ENCODE peak calls at places on chromosomes 3 and 15, in six cellular contexts. One of them, this sample, is unnamed.
A peak's percentile ranks its signal among the peaks of the same experiment; 100 is the strongest.

GRCh38 chr3:193861036-193861435 is 268.0 kb downstream of the OPA1 start:
- DNase-seq in transverse colon: no peak
- DNase-seq in progenitor cell of endocrine pancreas: no peak
- DNase-seq in cardiac muscle cell: no peak
- DNase-seq in activated CD8-positive, alpha-beta T cell treated with anti-CD3 and anti-CD28 coated beads for 36 hours: no peak
- DNase-seq in brain microvascular endothelial cell: no peak
- DNase-seq in this sample: no peak

GRCh38 chr15:41943543-41944312 is 28.6 kb downstream of the EHD4 start:
- DNase-seq in transverse colon: no peak
- DNase-seq in activated CD8-positive, alpha-beta T cell treated with anti-CD3 and anti-CD28 coated beads for 36 hours: no peak
- DNase-seq in cardiac muscle cell: no peak
- DNase-seq in brain microvascular endothelial cell: no peak
- DNase-seq in progenitor cell of endocrine pancreas: no peak
- DNase-seq in this sample: no peak

GRCh38 chr15:92545996-92546395 is 109.6 kb downstream of the FAM174B start:
- DNase-seq in activated CD8-positive, alpha-beta T cell treated with anti-CD3 and anti-CD28 coated beads for 36 hours: no peak
- DNase-seq in progenitor cell of endocrine pancreas: no peak
- DNase-seq in transverse colon: no peak
- DNase-seq in cardiac muscle cell: no peak
- DNase-seq in brain microvascular endothelial cell: no peak
- DNase-seq in this sample: no peak

GRCh38 chr3:159765025-159765859 is 223.4 kb upstream of the IL12A start:
- DNase-seq in transverse colon: peak; percentile 66
- DNase-seq in activated CD8-positive, alpha-beta T cell treated with anti-CD3 and anti-CD28 coated beads for 36 hours: peak; percentile 26
- DNase-seq in cardiac muscle cell: peak; percentile 61
- DNase-seq in brain microvascular endothelial cell: peak; percentile 99
- DNase-seq in progenitor cell of endocrine pancreas: peak; percentile 15
- DNase-seq in this sample: peak; percentile 39

GRCh38 chr3:78634316-78634715 is 1133.5 kb downstream of the ROBO1 start:
- DNase-seq in brain microvascular endothelial cell: no peak
- DNase-seq in activated CD8-positive, alpha-beta T cell treated with anti-CD3 and anti-CD28 coated beads for 36 hours: no peak
- DNase-seq in progenitor cell of endocrine pancreas: no peak
- DNase-seq in transverse colon: no peak
- DNase-seq in cardiac muscle cell: no peak
- DNase-seq in this sample: no peak

GRCh38 chr15:99507732-99508571 is 57.8 kb upstream of the MEF2A start:
- DNase-seq in progenitor cell of endocrine pancreas: no peak
- DNase-seq in cardiac muscle cell: no peak
- DNase-seq in brain microvascular endothelial cell: no peak
- DNase-seq in transverse colon: no peak
- DNase-seq in activated CD8-positive, alpha-beta T cell treated with anti-CD3 and anti-CD28 coated beads for 36 hours: peak; percentile 33
- DNase-seq in this sample: peak; percentile 38

GRCh38 chr15:80581976-80582375 is 113.1 kb upstream of the ABHD17C start:
- DNase-seq in brain microvascular endothelial cell: no peak
- DNase-seq in cardiac muscle cell: no peak
- DNase-seq in activated CD8-positive, alpha-beta T cell treated with anti-CD3 and anti-CD28 coated beads for 36 hours: no peak
- DNase-seq in progenitor cell of endocrine pancreas: no peak
- DNase-seq in transverse colon: no peak
- DNase-seq in this sample: no peak

GRCh38 chr15:81869161-81869928 is 176.5 kb downstream of the MEX3B start:
- DNase-seq in transverse colon: no peak
- DNase-seq in activated CD8-positive, alpha-beta T cell treated with anti-CD3 and anti-CD28 coated beads for 36 hours: no peak
- DNase-seq in brain microvascular endothelial cell: no peak
- DNase-seq in cardiac muscle cell: no peak
- DNase-seq in progenitor cell of endocrine pancreas: no peak
- DNase-seq in this sample: no peak

GRCh38 chr3:76372497-76372896 is 587.1 kb upstream of the ZNF717 start:
- DNase-seq in progenitor cell of endocrine pancreas: no peak
- DNase-seq in transverse colon: no peak
- DNase-seq in activated CD8-positive, alpha-beta T cell treated with anti-CD3 and anti-CD28 coated beads for 36 hours: no peak
- DNase-seq in brain microvascular endothelial cell: peak; percentile 38
- DNase-seq in cardiac muscle cell: no peak
- DNase-seq in this sample: no peak

GRCh38 chr3:46960801-46961200 is 15.7 kb downstream of the CCDC12 start:
- DNase-seq in transverse colon: no peak
- DNase-seq in progenitor cell of endocrine pancreas: no peak
- DNase-seq in cardiac muscle cell: no peak
- DNase-seq in brain microvascular endothelial cell: no peak
- DNase-seq in activated CD8-positive, alpha-beta T cell treated with anti-CD3 and anti-CD28 coated beads for 36 hours: no peak
- DNase-seq in this sample: no peak

GRCh38 chr15:89971592-89971997 is 29.5 kb upstream of the ZNF710 start:
- DNase-seq in transverse colon: peak; percentile 73
- DNase-seq in progenitor cell of endocrine pancreas: peak; percentile 45
- DNase-seq in brain microvascular endothelial cell: peak; percentile 41
- DNase-seq in activated CD8-positive, alpha-beta T cell treated with anti-CD3 and anti-CD28 coated beads for 36 hours: peak; percentile 71
- DNase-seq in cardiac muscle cell: peak; percentile 79
- DNase-seq in this sample: peak; percentile 83
- TF ChIP-seq CTCF in transverse colon: peak; percentile 68
- TF ChIP-seq CTCF in progenitor cell of endocrine pancreas: peak; percentile 72
- TF ChIP-seq CTCF in brain microvascular endothelial cell: peak; percentile 85
- TF ChIP-seq CTCF in activated CD8-positive, alpha-beta T cell treated with anti-CD3 and anti-CD28 coated beads for 36 hours: peak; percentile 39
- TF ChIP-seq CTCF in cardiac muscle cell: peak; percentile 88
- TF ChIP-seq CTCF in this sample: peak; percentile 69

GRCh38 chr15:40859206-40859851 is 14.7 kb downstream of the RHOV start:
- DNase-seq in progenitor cell of endocrine pancreas: peak; percentile 69
- DNase-seq in transverse colon: peak; percentile 92
- DNase-seq in activated CD8-positive, alpha-beta T cell treated with anti-CD3 and anti-CD28 coated beads for 36 hours: peak; percentile 95
- DNase-seq in cardiac muscle cell: peak; percentile 86
- DNase-seq in brain microvascular endothelial cell: peak; percentile 74
- DNase-seq in this sample: peak; percentile 85

GRCh38 chr15:40855706-40856234 is 11.9 kb downstream of the SPINT1 start:
- DNase-seq in cardiac muscle cell: no peak
- DNase-seq in transverse colon: no peak
- DNase-seq in brain microvascular endothelial cell: no peak
- DNase-seq in progenitor cell of endocrine pancreas: no peak
- DNase-seq in activated CD8-positive, alpha-beta T cell treated with anti-CD3 and anti-CD28 coated beads for 36 hours: no peak
- DNase-seq in this sample: no peak

GRCh38 chr15:40856736-40857135 is 12.9 kb downstream of the SPINT1 start:
- DNase-seq in transverse colon: no peak
- DNase-seq in cardiac muscle cell: no peak
- DNase-seq in activated CD8-positive, alpha-beta T cell treated with anti-CD3 and anti-CD28 coated beads for 36 hours: no peak
- DNase-seq in brain microvascular endothelial cell: no peak
- DNase-seq in progenitor cell of endocrine pancreas: no peak
- DNase-seq in this sample: no peak

GRCh38 chr15:40858706-40859105 is 14.9 kb downstream of the SPINT1 start:
- DNase-seq in cardiac muscle cell: no peak
- DNase-seq in progenitor cell of endocrine pancreas: no peak
- DNase-seq in transverse colon: no peak
- DNase-seq in brain microvascular endothelial cell: no peak
- DNase-seq in activated CD8-positive, alpha-beta T cell treated with anti-CD3 and anti-CD28 coated beads for 36 hours: no peak
- DNase-seq in this sample: no peak

GRCh38 chr15:40857601-40858351 is 13.9 kb downstream of the SPINT1 start:
- DNase-seq in brain microvascular endothelial cell: peak; percentile 60
- DNase-seq in cardiac muscle cell: peak; percentile 76
- DNase-seq in progenitor cell of endocrine pancreas: peak; percentile 89
- DNase-seq in activated CD8-positive, alpha-beta T cell treated with anti-CD3 and anti-CD28 coated beads for 36 hours: peak; percentile 86
- DNase-seq in transverse colon: peak; percentile 91
- DNase-seq in this sample: peak; percentile 83
- TF ChIP-seq CTCF in brain microvascular endothelial cell: peak; percentile 99
- TF ChIP-seq CTCF in cardiac muscle cell: peak; percentile 99
- TF ChIP-seq CTCF in progenitor cell of endocrine pancreas: peak; percentile 93
- TF ChIP-seq CTCF in activated CD8-positive, alpha-beta T cell treated with anti-CD3 and anti-CD28 coated beads for 36 hours: peak; percentile 88
- TF ChIP-seq CTCF in transverse colon: peak; percentile 98
- TF ChIP-seq CTCF in this sample: peak; percentile 91

GRCh38 chr3:123031051-123031450 is 3.5 kb upstream of the SEMA5B start:
- DNase-seq in activated CD8-positive, alpha-beta T cell treated with anti-CD3 and anti-CD28 coated beads for 36 hours: no peak
- DNase-seq in transverse colon: no peak
- DNase-seq in progenitor cell of endocrine pancreas: no peak
- DNase-seq in cardiac muscle cell: no peak
- DNase-seq in brain microvascular endothelial cell: no peak
- DNase-seq in this sample: no peak

GRCh38 chr3:123026551-123027291 is 842 bp downstream of the SEMA5B start:
- DNase-seq in activated CD8-positive, alpha-beta T cell treated with anti-CD3 and anti-CD28 coated beads for 36 hours: peak; percentile 20
- DNase-seq in cardiac muscle cell: peak; percentile 52
- DNase-seq in progenitor cell of endocrine pancreas: peak; percentile 20
- DNase-seq in brain microvascular endothelial cell: no peak
- DNase-seq in transverse colon: peak; percentile 28
- DNase-seq in this sample: peak; percentile 30

GRCh38 chr3:123025642-123026521 is 1.7 kb downstream of the SEMA5B start:
- DNase-seq in activated CD8-positive, alpha-beta T cell treated with anti-CD3 and anti-CD28 coated beads for 36 hours: no peak
- DNase-seq in progenitor cell of endocrine pancreas: no peak
- DNase-seq in brain microvascular endothelial cell: no peak
- DNase-seq in cardiac muscle cell: peak; percentile 52
- DNase-seq in transverse colon: no peak
- DNase-seq in this sample: no peak

GRCh38 chr3:123028233-123028828 is 768 bp upstream of the SEMA5B start:
- DNase-seq in progenitor cell of endocrine pancreas: no peak
- DNase-seq in activated CD8-positive, alpha-beta T cell treated with anti-CD3 and anti-CD28 coated beads for 36 hours: peak; percentile 30
- DNase-seq in transverse colon: peak; percentile 31
- DNase-seq in brain microvascular endothelial cell: peak; percentile 43
- DNase-seq in cardiac muscle cell: peak; percentile 66
- DNase-seq in this sample: peak; percentile 80

GRCh38 chr3:123027292-123028232 is at the start of gene SEMA5B:
- DNase-seq in cardiac muscle cell: peak; percentile 78
- DNase-seq in transverse colon: peak; percentile 9
- DNase-seq in brain microvascular endothelial cell: no peak
- DNase-seq in activated CD8-positive, alpha-beta T cell treated with anti-CD3 and anti-CD28 coated beads for 36 hours: peak; percentile 12
- DNase-seq in progenitor cell of endocrine pancreas: peak; percentile 55
- DNase-seq in this sample: peak; percentile 74
- TF ChIP-seq CTCF in cardiac muscle cell: peak; percentile 38
- TF ChIP-seq CTCF in transverse colon: no peak
- TF ChIP-seq CTCF in brain microvascular endothelial cell: no peak
- TF ChIP-seq CTCF in activated CD8-positive, alpha-beta T cell treated with anti-CD3 and anti-CD28 coated beads for 36 hours: no peak
- TF ChIP-seq CTCF in progenitor cell of endocrine pancreas: peak; percentile 67
- TF ChIP-seq CTCF in this sample: peak; percentile 40

GRCh38 chr15:25989327-25989726 is 126.2 kb upstream of the ATP10A start:
- DNase-seq in brain microvascular endothelial cell: no peak
- DNase-seq in progenitor cell of endocrine pancreas: peak; percentile 11
- DNase-seq in transverse colon: no peak
- DNase-seq in cardiac muscle cell: no peak
- DNase-seq in activated CD8-positive, alpha-beta T cell treated with anti-CD3 and anti-CD28 coated beads for 36 hours: peak; percentile 20
- DNase-seq in this sample: no peak
- TF ChIP-seq CTCF in brain microvascular endothelial cell: no peak
- TF ChIP-seq CTCF in progenitor cell of endocrine pancreas: no peak
- TF ChIP-seq CTCF in transverse colon: no peak
- TF ChIP-seq CTCF in cardiac muscle cell: no peak
- TF ChIP-seq CTCF in activated CD8-positive, alpha-beta T cell treated with anti-CD3 and anti-CD28 coated beads for 36 hours: no peak
- TF ChIP-seq CTCF in this sample: no peak

DNA sequence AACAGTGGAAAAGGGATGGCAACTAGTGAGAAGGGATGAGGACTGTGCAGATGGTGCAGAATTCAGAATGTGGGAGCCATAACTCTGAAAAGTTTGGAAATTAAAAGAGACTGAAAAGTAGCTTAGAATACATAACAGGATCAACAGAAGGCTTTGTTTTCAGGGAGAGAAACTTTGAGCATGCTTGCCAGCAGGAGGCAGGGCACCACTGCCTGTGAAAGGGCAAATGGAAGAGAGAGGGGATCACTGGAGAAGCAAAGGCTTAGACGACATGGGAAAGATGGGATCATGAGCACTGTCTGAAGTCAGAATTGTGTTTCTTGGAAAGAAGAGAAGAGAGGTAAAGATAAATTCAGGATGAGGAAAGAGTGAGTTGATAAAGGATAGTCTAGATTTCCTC is 99.6 kb downstream of the ABI3BP start:
- DNase-seq in cardiac muscle cell: peak; percentile 18
- DNase-seq in brain microvascular endothelial cell: peak; percentile 66
- DNase-seq in transverse colon: peak; percentile 11
- DNase-seq in progenitor cell of endocrine pancreas: no peak
- DNase-seq in activated CD8-positive, alpha-beta T cell treated with anti-CD3 and anti-CD28 coated beads for 36 hours: no peak
- DNase-seq in this sample: no peak
- TF ChIP-seq CTCF in cardiac muscle cell: peak; percentile 85
- TF ChIP-seq CTCF in brain microvascular endothelial cell: peak; percentile 88
- TF ChIP-seq CTCF in transverse colon: peak; percentile 30
- TF ChIP-seq CTCF in progenitor cell of endocrine pancreas: peak; percentile 54
- TF ChIP-seq CTCF in activated CD8-positive, alpha-beta T cell treated with anti-CD3 and anti-CD28 coated beads for 36 hours: no peak
- TF ChIP-seq CTCF in this sample: no peak